ENCODE peak calls at places on chromosomes 7 and 10, in nine cellular contexts. One of them, this sample, is unnamed.

GRCh38 chr10:121687094-121687850 is 89.0 kb upstream of the FGFR2 start:
- DNase-seq in NCI-H1092 treated with DMSO at 0.1 percent for 48 hours: peak
- DNase-seq in naive thymus-derived CD4-positive, alpha-beta T cell: no peak
- DNase-seq in amygdala: no peak
- DNase-seq in right atrium auricular region: no peak
- DNase-seq in effector CD4-positive, alpha-beta T cell: no peak
- DNase-seq in stimulated activated CD4-positive, alpha-beta T cell treated with anti-CD3 and anti-CD28 coated beads, Interleukin-4, amount 100 ng/mL, for 1 hour: no peak
- DNase-seq in EH: no peak
- DNase-seq in lung microvascular endothelial cell: no peak
- DNase-seq in this sample: no peak

GRCh38 chr10:130021373-130021950 is 57.4 kb upstream of the EBF3 start:
- DNase-seq in NCI-H1092 treated with DMSO at 0.1 percent for 48 hours: no peak
- DNase-seq in naive thymus-derived CD4-positive, alpha-beta T cell: no peak
- DNase-seq in effector CD4-positive, alpha-beta T cell: no peak
- DNase-seq in amygdala: no peak
- DNase-seq in EH: peak
- DNase-seq in stimulated activated CD4-positive, alpha-beta T cell treated with anti-CD3 and anti-CD28 coated beads, Interleukin-4, amount 100 ng/mL, for 1 hour: no peak
- DNase-seq in lung microvascular endothelial cell: no peak
- DNase-seq in right atrium auricular region: no peak
- DNase-seq in this sample: no peak

GRCh38 chr7:64997927-64998391 is 7.1 kb upstream of the ZNF117 start:
- DNase-seq in amygdala: no peak
- DNase-seq in stimulated activated CD4-positive, alpha-beta T cell treated with anti-CD3 and anti-CD28 coated beads, Interleukin-4, amount 100 ng/mL, for 1 hour: no peak
- DNase-seq in right atrium auricular region: no peak
- DNase-seq in EH: peak
- DNase-seq in effector CD4-positive, alpha-beta T cell: no peak
- DNase-seq in NCI-H1092 treated with DMSO at 0.1 percent for 48 hours: no peak
- DNase-seq in naive thymus-derived CD4-positive, alpha-beta T cell: no peak
- DNase-seq in lung microvascular endothelial cell: peak
- DNase-seq in this sample: no peak

GRCh38 chr7:101941481-101942383 is 124.3 kb downstream of the CUX1 start:
- DNase-seq in stimulated activated CD4-positive, alpha-beta T cell treated with anti-CD3 and anti-CD28 coated beads, Interleukin-4, amount 100 ng/mL, for 1 hour: no peak
- DNase-seq in right atrium auricular region: peak
- DNase-seq in naive thymus-derived CD4-positive, alpha-beta T cell: no peak
- DNase-seq in effector CD4-positive, alpha-beta T cell: no peak
- DNase-seq in NCI-H1092 treated with DMSO at 0.1 percent for 48 hours: no peak
- DNase-seq in lung microvascular endothelial cell: peak
- DNase-seq in amygdala: no peak
- DNase-seq in EH: peak
- DNase-seq in this sample: no peak

GRCh38 chr10:114376523-114376922 is 27.8 kb downstream of the AFAP1L2 start:
- DNase-seq in stimulated activated CD4-positive, alpha-beta T cell treated with anti-CD3 and anti-CD28 coated beads, Interleukin-4, amount 100 ng/mL, for 1 hour: no peak
- DNase-seq in NCI-H1092 treated with DMSO at 0.1 percent for 48 hours: no peak
- DNase-seq in amygdala: no peak
- DNase-seq in effector CD4-positive, alpha-beta T cell: no peak
- DNase-seq in EH: no peak
- DNase-seq in right atrium auricular region: no peak
- DNase-seq in naive thymus-derived CD4-positive, alpha-beta T cell: no peak
- DNase-seq in lung microvascular endothelial cell: no peak
- DNase-seq in this sample: no peak

GRCh38 chr10:89296227-89296648 is 5.6 kb upstream of the IFIT2 start:
- DNase-seq in lung microvascular endothelial cell: no peak
- DNase-seq in stimulated activated CD4-positive, alpha-beta T cell treated with anti-CD3 and anti-CD28 coated beads, Interleukin-4, amount 100 ng/mL, for 1 hour: no peak
- DNase-seq in naive thymus-derived CD4-positive, alpha-beta T cell: no peak
- DNase-seq in right atrium auricular region: no peak
- DNase-seq in amygdala: no peak
- DNase-seq in EH: peak
- DNase-seq in effector CD4-positive, alpha-beta T cell: no peak
- DNase-seq in NCI-H1092 treated with DMSO at 0.1 percent for 48 hours: no peak
- DNase-seq in this sample: no peak

GRCh38 chr7:140059288-140060242 is 3.2 kb downstream of the PARP12 start:
- DNase-seq in amygdala: peak
- DNase-seq in stimulated activated CD4-positive, alpha-beta T cell treated with anti-CD3 and anti-CD28 coated beads, Interleukin-4, amount 100 ng/mL, for 1 hour: peak
- DNase-seq in right atrium auricular region: peak
- DNase-seq in NCI-H1092 treated with DMSO at 0.1 percent for 48 hours: peak
- DNase-seq in naive thymus-derived CD4-positive, alpha-beta T cell: no peak
- DNase-seq in effector CD4-positive, alpha-beta T cell: peak
- DNase-seq in EH: peak
- DNase-seq in lung microvascular endothelial cell: peak
- DNase-seq in this sample: no peak

GRCh38 chr7:464712-465461 is 54.8 kb downstream of the PDGFA start:
- DNase-seq in EH: peak
- DNase-seq in NCI-H1092 treated with DMSO at 0.1 percent for 48 hours: no peak
- DNase-seq in effector CD4-positive, alpha-beta T cell: no peak
- DNase-seq in stimulated activated CD4-positive, alpha-beta T cell treated with anti-CD3 and anti-CD28 coated beads, Interleukin-4, amount 100 ng/mL, for 1 hour: peak
- DNase-seq in amygdala: no peak
- DNase-seq in naive thymus-derived CD4-positive, alpha-beta T cell: peak
- DNase-seq in right atrium auricular region: no peak
- DNase-seq in lung microvascular endothelial cell: peak
- DNase-seq in this sample: no peak

GRCh38 chr10:97895915-97896314 is 46.3 kb downstream of the GOLGA7B start:
- DNase-seq in EH: no peak
- DNase-seq in naive thymus-derived CD4-positive, alpha-beta T cell: no peak
- DNase-seq in NCI-H1092 treated with DMSO at 0.1 percent for 48 hours: no peak
- DNase-seq in right atrium auricular region: no peak
- DNase-seq in amygdala: no peak
- DNase-seq in effector CD4-positive, alpha-beta T cell: no peak
- DNase-seq in stimulated activated CD4-positive, alpha-beta T cell treated with anti-CD3 and anti-CD28 coated beads, Interleukin-4, amount 100 ng/mL, for 1 hour: no peak
- DNase-seq in lung microvascular endothelial cell: peak
- DNase-seq in this sample: no peak

GRCh38 chr7:46369933-46370654 is 449.0 kb upstream of the IGFBP3 start:
- DNase-seq in right atrium auricular region: no peak
- DNase-seq in effector CD4-positive, alpha-beta T cell: no peak
- DNase-seq in amygdala: no peak
- DNase-seq in naive thymus-derived CD4-positive, alpha-beta T cell: no peak
- DNase-seq in stimulated activated CD4-positive, alpha-beta T cell treated with anti-CD3 and anti-CD28 coated beads, Interleukin-4, amount 100 ng/mL, for 1 hour: no peak
- DNase-seq in NCI-H1092 treated with DMSO at 0.1 percent for 48 hours: peak
- DNase-seq in lung microvascular endothelial cell: peak
- DNase-seq in EH: peak
- DNase-seq in this sample: no peak

GRCh38 chr7:50369408-50370026 is 65.0 kb downstream of the IKZF1 start:
- DNase-seq in lung microvascular endothelial cell: peak
- DNase-seq in right atrium auricular region: no peak
- DNase-seq in amygdala: no peak
- DNase-seq in NCI-H1092 treated with DMSO at 0.1 percent for 48 hours: peak
- DNase-seq in EH: peak
- DNase-seq in naive thymus-derived CD4-positive, alpha-beta T cell: no peak
- DNase-seq in effector CD4-positive, alpha-beta T cell: peak
- DNase-seq in stimulated activated CD4-positive, alpha-beta T cell treated with anti-CD3 and anti-CD28 coated beads, Interleukin-4, amount 100 ng/mL, for 1 hour: no peak
- DNase-seq in this sample: no peak

GRCh38 chr7:115941703-115942268 is 88.8 kb downstream of the TFEC start:
- DNase-seq in effector CD4-positive, alpha-beta T cell: no peak
- DNase-seq in lung microvascular endothelial cell: peak
- DNase-seq in NCI-H1092 treated with DMSO at 0.1 percent for 48 hours: no peak
- DNase-seq in amygdala: no peak
- DNase-seq in stimulated activated CD4-positive, alpha-beta T cell treated with anti-CD3 and anti-CD28 coated beads, Interleukin-4, amount 100 ng/mL, for 1 hour: no peak
- DNase-seq in EH: peak
- DNase-seq in naive thymus-derived CD4-positive, alpha-beta T cell: no peak
- DNase-seq in right atrium auricular region: no peak
- DNase-seq in this sample: no peak

GRCh38 chr10:6145414-6145978 is 56.7 kb downstream of the RBM17 start:
- DNase-seq in stimulated activated CD4-positive, alpha-beta T cell treated with anti-CD3 and anti-CD28 coated beads, Interleukin-4, amount 100 ng/mL, for 1 hour: no peak
- DNase-seq in amygdala: no peak
- DNase-seq in effector CD4-positive, alpha-beta T cell: no peak
- DNase-seq in naive thymus-derived CD4-positive, alpha-beta T cell: no peak
- DNase-seq in EH: no peak
- DNase-seq in NCI-H1092 treated with DMSO at 0.1 percent for 48 hours: peak
- DNase-seq in lung microvascular endothelial cell: no peak
- DNase-seq in right atrium auricular region: no peak
- DNase-seq in this sample: no peak

GRCh38 chr10:17981766-17982380 is 30.2 kb downstream of the SLC39A12 start:
- DNase-seq in amygdala: no peak
- DNase-seq in lung microvascular endothelial cell: peak
- DNase-seq in stimulated activated CD4-positive, alpha-beta T cell treated with anti-CD3 and anti-CD28 coated beads, Interleukin-4, amount 100 ng/mL, for 1 hour: no peak
- DNase-seq in right atrium auricular region: no peak
- DNase-seq in effector CD4-positive, alpha-beta T cell: no peak
- DNase-seq in NCI-H1092 treated with DMSO at 0.1 percent for 48 hours: no peak
- DNase-seq in EH: peak
- DNase-seq in naive thymus-derived CD4-positive, alpha-beta T cell: no peak
- DNase-seq in this sample: no peak

GRCh38 chr7:14016950-14017349 is 27.5 kb upstream of the ETV1 start:
- DNase-seq in EH: no peak
- DNase-seq in lung microvascular endothelial cell: no peak
- DNase-seq in naive thymus-derived CD4-positive, alpha-beta T cell: no peak
- DNase-seq in amygdala: no peak
- DNase-seq in stimulated activated CD4-positive, alpha-beta T cell treated with anti-CD3 and anti-CD28 coated beads, Interleukin-4, amount 100 ng/mL, for 1 hour: no peak
- DNase-seq in effector CD4-positive, alpha-beta T cell: no peak
- DNase-seq in NCI-H1092 treated with DMSO at 0.1 percent for 48 hours: no peak
- DNase-seq in right atrium auricular region: no peak
- DNase-seq in this sample: no peak

GRCh38 chr10:112912441-112912911 is 37.6 kb upstream of the TCF7L2 start:
- DNase-seq in NCI-H1092 treated with DMSO at 0.1 percent for 48 hours: no peak
- DNase-seq in right atrium auricular region: no peak
- DNase-seq in effector CD4-positive, alpha-beta T cell: no peak
- DNase-seq in amygdala: no peak
- DNase-seq in EH: no peak
- DNase-seq in naive thymus-derived CD4-positive, alpha-beta T cell: no peak
- DNase-seq in stimulated activated CD4-positive, alpha-beta T cell treated with anti-CD3 and anti-CD28 coated beads, Interleukin-4, amount 100 ng/mL, for 1 hour: no peak
- DNase-seq in lung microvascular endothelial cell: peak
- DNase-seq in this sample: no peak

GRCh38 chr7:45259966-45260646 is 102.5 kb downstream of the RAMP3 start:
- DNase-seq in amygdala: no peak
- DNase-seq in effector CD4-positive, alpha-beta T cell: peak
- DNase-seq in right atrium auricular region: no peak
- DNase-seq in lung microvascular endothelial cell: peak
- DNase-seq in stimulated activated CD4-positive, alpha-beta T cell treated with anti-CD3 and anti-CD28 coated beads, Interleukin-4, amount 100 ng/mL, for 1 hour: peak
- DNase-seq in NCI-H1092 treated with DMSO at 0.1 percent for 48 hours: peak
- DNase-seq in naive thymus-derived CD4-positive, alpha-beta T cell: peak
- DNase-seq in EH: peak
- DNase-seq in this sample: peak

GRCh38 chr10:44008917-44009620 is 360.4 kb upstream of the ZNF32 start:
- DNase-seq in naive thymus-derived CD4-positive, alpha-beta T cell: no peak
- DNase-seq in right atrium auricular region: no peak
- DNase-seq in effector CD4-positive, alpha-beta T cell: no peak
- DNase-seq in stimulated activated CD4-positive, alpha-beta T cell treated with anti-CD3 and anti-CD28 coated beads, Interleukin-4, amount 100 ng/mL, for 1 hour: no peak
- DNase-seq in EH: no peak
- DNase-seq in lung microvascular endothelial cell: no peak
- DNase-seq in amygdala: no peak
- DNase-seq in NCI-H1092 treated with DMSO at 0.1 percent for 48 hours: no peak
- DNase-seq in this sample: no peak

GRCh38 chr7:73903321-73904218 is 42.6 kb downstream of the TMEM270 start:
- DNase-seq in NCI-H1092 treated with DMSO at 0.1 percent for 48 hours: no peak
- DNase-seq in naive thymus-derived CD4-positive, alpha-beta T cell: no peak
- DNase-seq in effector CD4-positive, alpha-beta T cell: no peak
- DNase-seq in right atrium auricular region: no peak
- DNase-seq in EH: no peak
- DNase-seq in lung microvascular endothelial cell: no peak
- DNase-seq in amygdala: no peak
- DNase-seq in stimulated activated CD4-positive, alpha-beta T cell treated with anti-CD3 and anti-CD28 coated beads, Interleukin-4, amount 100 ng/mL, for 1 hour: no peak
- DNase-seq in this sample: no peak

GRCh38 chr7:84912993-84913635 is 273.7 kb downstream of the SEMA3D start:
- DNase-seq in naive thymus-derived CD4-positive, alpha-beta T cell: no peak
- DNase-seq in amygdala: no peak
- DNase-seq in EH: peak
- DNase-seq in lung microvascular endothelial cell: no peak
- DNase-seq in effector CD4-positive, alpha-beta T cell: no peak
- DNase-seq in NCI-H1092 treated with DMSO at 0.1 percent for 48 hours: no peak
- DNase-seq in stimulated activated CD4-positive, alpha-beta T cell treated with anti-CD3 and anti-CD28 coated beads, Interleukin-4, amount 100 ng/mL, for 1 hour: no peak
- DNase-seq in right atrium auricular region: no peak
- DNase-seq in this sample: no peak

GRCh38 chr7:78080241-78080640 is 281.7 kb downstream of the PHTF2 start:
- DNase-seq in amygdala: no peak
- DNase-seq in right atrium auricular region: no peak
- DNase-seq in stimulated activated CD4-positive, alpha-beta T cell treated with anti-CD3 and anti-CD28 coated beads, Interleukin-4, amount 100 ng/mL, for 1 hour: no peak
- DNase-seq in EH: peak
- DNase-seq in effector CD4-positive, alpha-beta T cell: no peak
- DNase-seq in lung microvascular endothelial cell: no peak
- DNase-seq in naive thymus-derived CD4-positive, alpha-beta T cell: no peak
- DNase-seq in NCI-H1092 treated with DMSO at 0.1 percent for 48 hours: no peak
- DNase-seq in this sample: no peak

GRCh38 chr10:84176351-84176750 is 2.8 kb downstream of the GPR15LG start:
- DNase-seq in NCI-H1092 treated with DMSO at 0.1 percent for 48 hours: no peak
- DNase-seq in right atrium auricular region: no peak
- DNase-seq in effector CD4-positive, alpha-beta T cell: no peak
- DNase-seq in naive thymus-derived CD4-positive, alpha-beta T cell: no peak
- DNase-seq in lung microvascular endothelial cell: no peak
- DNase-seq in EH: no peak
- DNase-seq in amygdala: no peak
- DNase-seq in stimulated activated CD4-positive, alpha-beta T cell treated with anti-CD3 and anti-CD28 coated beads, Interleukin-4, amount 100 ng/mL, for 1 hour: no peak
- DNase-seq in this sample: no peak

GRCh38 chr10:7085913-7086589 is 324.8 kb downstream of the SFMBT2 start:
- DNase-seq in amygdala: peak
- DNase-seq in NCI-H1092 treated with DMSO at 0.1 percent for 48 hours: peak
- DNase-seq in lung microvascular endothelial cell: no peak
- DNase-seq in EH: peak
- DNase-seq in stimulated activated CD4-positive, alpha-beta T cell treated with anti-CD3 and anti-CD28 coated beads, Interleukin-4, amount 100 ng/mL, for 1 hour: no peak
- DNase-seq in right atrium auricular region: no peak
- DNase-seq in effector CD4-positive, alpha-beta T cell: no peak
- DNase-seq in naive thymus-derived CD4-positive, alpha-beta T cell: no peak
- DNase-seq in this sample: no peak

GRCh38 chr7:153152786-153153185 is 393.2 kb downstream of the ACTR3B start:
- DNase-seq in naive thymus-derived CD4-positive, alpha-beta T cell: no peak
- DNase-seq in effector CD4-positive, alpha-beta T cell: no peak
- DNase-seq in lung microvascular endothelial cell: no peak
- DNase-seq in NCI-H1092 treated with DMSO at 0.1 percent for 48 hours: no peak
- DNase-seq in amygdala: no peak
- DNase-seq in stimulated activated CD4-positive, alpha-beta T cell treated with anti-CD3 and anti-CD28 coated beads, Interleukin-4, amount 100 ng/mL, for 1 hour: no peak
- DNase-seq in EH: no peak
- DNase-seq in right atrium auricular region: no peak
- DNase-seq in this sample: no peak

GRCh38 chr7:81457858-81458522 is 311.9 kb downstream of the HGF start:
- DNase-seq in NCI-H1092 treated with DMSO at 0.1 percent for 48 hours: peak
- DNase-seq in stimulated activated CD4-positive, alpha-beta T cell treated with anti-CD3 and anti-CD28 coated beads, Interleukin-4, amount 100 ng/mL, for 1 hour: no peak
- DNase-seq in effector CD4-positive, alpha-beta T cell: no peak
- DNase-seq in naive thymus-derived CD4-positive, alpha-beta T cell: no peak
- DNase-seq in lung microvascular endothelial cell: peak
- DNase-seq in right atrium auricular region: no peak
- DNase-seq in EH: peak
- DNase-seq in amygdala: no peak
- DNase-seq in this sample: no peak

GRCh38 chr7:17474724-17475344 is 176.4 kb downstream of the AHR start:
- DNase-seq in effector CD4-positive, alpha-beta T cell: no peak
- DNase-seq in stimulated activated CD4-positive, alpha-beta T cell treated with anti-CD3 and anti-CD28 coated beads, Interleukin-4, amount 100 ng/mL, for 1 hour: no peak
- DNase-seq in EH: no peak
- DNase-seq in naive thymus-derived CD4-positive, alpha-beta T cell: no peak
- DNase-seq in right atrium auricular region: no peak
- DNase-seq in NCI-H1092 treated with DMSO at 0.1 percent for 48 hours: no peak
- DNase-seq in amygdala: no peak
- DNase-seq in lung microvascular endothelial cell: no peak
- DNase-seq in this sample: no peak